ENCODE peak calls at places on chromosome 20, in four cellular contexts. D is HFFc6, M is NCI-H1436 treated with DMSO at 0.1 percent for 48 hours, X is GM04503. Y is an unnamed sample.

GRCh38 chr20:53940883-53941546 is 129.4 kb downstream of the BCAS1 start:
- DNase-seq in D (peak), M (no peak), X (peak), Y (peak)

GRCh38 chr20:50237349-50237748 is 46.7 kb downstream of the CEBPB start:
- DNase-seq in D (no peak), M (no peak), X (no peak), Y (no peak)

GRCh38 chr20:17622086-17622850 is 52.4 kb downstream of the DSTN start:
- DNase-seq in D (no peak), M (no peak), X (no peak), Y (no peak)

GRCh38 chr20:63775096-63775978 is 35.8 kb downstream of the SLC2A4RG start:
- DNase-seq in D (no peak), M (no peak), X (no peak), Y (peak)

GRCh38 chr20:43320536-43320935 is 130.8 kb upstream of the PTPRT start:
- DNase-seq in D (no peak), M (no peak), X (no peak), Y (no peak)

GRCh38 chr20:39025883-39026282 is 63.7 kb downstream of the DHX35 start:
- DNase-seq in D (no peak), M (no peak), X (no peak), Y (no peak)

GRCh38 chr20:16124491-16124890 is 448.8 kb downstream of the KIF16B start:
- DNase-seq in D (no peak), M (no peak), X (no peak), Y (no peak)

GRCh38 chr20:17586250-17586649 is 16.4 kb downstream of the DSTN start:
- DNase-seq in D (no peak), M (no peak), X (no peak), Y (no peak)

GRCh38 chr20:32252189-32252588 is 25.3 kb upstream of the KIF3B start:
- DNase-seq in D (no peak), M (no peak), X (no peak), Y (no peak)

GRCh38 chr20:11581271-11581670 is 336.4 kb upstream of the BTBD3 start:
- DNase-seq in D (no peak), M (no peak), X (no peak), Y (no peak)

GRCh38 chr20:62501801-62502495 is 26.2 kb upstream of the GATA5 start:
- DNase-seq in D (peak), M (no peak), X (no peak), Y (no peak)

GRCh38 chr20:63830821-63831593 is at the start of gene ZBTB46:
- DNase-seq in D (no peak), M (no peak), X (no peak), Y (peak)

Y was measured in midbrain.